ENCODE peak calls at places on chromosomes 3 and 15, in six cellular contexts. E, J, Y, F, U and W are unnamed samples.
A peak's percentile ranks its signal among the peaks of the same experiment; 100 is the strongest.

GRCh38 chr3:100169186-100169585 is 54.9 kb upstream of the FILIP1L start:
- DNase-seq in E (no peak), J (no peak), Y (no peak), F (peak; percentile 35), U (no peak), W (no peak)

GRCh38 chr15:99467861-99468460 is 97.8 kb upstream of the MEF2A start:
- DNase-seq in E (no peak), J (peak; percentile 31), Y (no peak), F (no peak), U (no peak), W (no peak)

GRCh38 chr3:179450321-179450720 is 949 bp downstream of the GNB4 start:
- DNase-seq in E (no peak), J (peak; percentile 19), Y (no peak), F (peak; percentile 59), U (no peak), W (no peak)

GRCh38 chr3:22366781-22367180 is 615.8 kb upstream of the ZNF385D start:
- DNase-seq in E (no peak), J (no peak), Y (no peak), F (no peak), U (no peak), W (no peak)

GRCh38 chr15:101269479-101270223 is 7.6 kb downstream of the SELENOS start:
- DNase-seq in E (peak; percentile 47), J (no peak), Y (peak; percentile 58), F (no peak), U (no peak), W (no peak)

GRCh38 chr3:72597756-72598195 is 250.5 kb downstream of the SHQ1 start:
- DNase-seq in E (no peak), J (peak; percentile 13), Y (no peak), F (peak; percentile 6), U (no peak), W (no peak)

GRCh38 chr15:91235376-91235775 is 135.3 kb downstream of the SV2B start:
- DNase-seq in E (no peak), J (no peak), Y (no peak), F (no peak), U (no peak), W (no peak)

GRCh38 chr15:47194718-47195117 is 522.6 kb upstream of the SEMA6D start:
- DNase-seq in E (peak; percentile 71), J (peak; percentile 66), Y (no peak), F (peak; percentile 59), U (no peak), W (no peak)

GRCh38 chr3:178352300-178353021 is 183.8 kb upstream of the KCNMB2 start:
- DNase-seq in E (peak; percentile 89), J (peak; percentile 86), Y (no peak), F (peak; percentile 82), U (peak; percentile 27), W (no peak)

GRCh38 chr3:39146611-39147373 is 6.6 kb downstream of the CSRNP1 start:
- DNase-seq in E (peak; percentile 99), J (peak; percentile 98), Y (peak; percentile 37), F (peak; percentile 99), U (no peak), W (no peak)

GRCh38 chr3:48897401-48898376 is 993 bp downstream of the SLC25A20 start:
- DNase-seq in E (no peak), J (no peak), Y (no peak), F (peak; percentile 61), U (no peak), W (no peak)

GRCh38 chr3:157588386-157589060 is 85.3 kb upstream of the VEPH1 start:
- DNase-seq in E (no peak), J (no peak), Y (no peak), F (no peak), U (no peak), W (no peak)

GRCh38 chr3:144053121-144053520 is 81.5 kb downstream of the DIPK2A start:
- DNase-seq in E (no peak), J (peak; percentile 75), Y (no peak), F (no peak), U (no peak), W (no peak)

GRCh38 chr15:88695046-88695445 is 56.2 kb downstream of the ISG20 start:
- DNase-seq in E (no peak), J (no peak), Y (no peak), F (no peak), U (no peak), W (no peak)

GRCh38 chr3:129064969-129065726 is 4.6 kb downstream of the GP9 start:
- DNase-seq in E (no peak), J (no peak), Y (no peak), F (no peak), U (no peak), W (no peak)

GRCh38 chr3:112375117-112375516 is 42.2 kb downstream of the CD200 start:
- DNase-seq in E (no peak), J (no peak), Y (no peak), F (no peak), U (no peak), W (no peak)

GRCh38 chr3:112372396-112372795 is 39.4 kb downstream of the CD200 start:
- DNase-seq in E (no peak), J (no peak), Y (no peak), F (no peak), U (no peak), W (no peak)

GRCh38 chr3:112373924-112374323 is 41.0 kb downstream of the CD200 start:
- DNase-seq in E (peak; percentile 61), J (no peak), Y (no peak), F (no peak), U (no peak), W (no peak)

GRCh38 chr3:112374334-112374734 is 41.4 kb downstream of the CD200 start:
- DNase-seq in E (no peak), J (no peak), Y (no peak), F (no peak), U (no peak), W (no peak)

GRCh38 chr3:112373476-112373875 is 40.5 kb downstream of the CD200 start:
- DNase-seq in E (no peak), J (no peak), Y (no peak), F (no peak), U (no peak), W (no peak)
- H4K91ac ChIP-seq in E (no peak overlapping the region), J (no peak overlapping the region), Y (no peak overlapping the region), F (no peak overlapping the region), U (no peak overlapping the region), W (no peak overlapping the region)

GRCh38 chr15:70825841-70826240 is 28.1 kb downstream of the LARP6 start:
- DNase-seq in E (no peak), J (no peak), Y (no peak), F (no peak), U (no peak), W (no peak)

GRCh38 chr15:70829366-70830166 is 24.4 kb downstream of the LARP6 start:
- DNase-seq in E (no peak), J (peak; percentile 22), Y (no peak), F (no peak), U (no peak), W (no peak)

GRCh38 chr15:70830615-70831014 is 23.3 kb downstream of the LARP6 start:
- DNase-seq in E (no peak), J (no peak), Y (no peak), F (no peak), U (no peak), W (no peak)

GRCh38 chr15:70826634-70827033 is 27.3 kb downstream of the LARP6 start:
- DNase-seq in E (peak; percentile 24), J (peak; percentile 74), Y (no peak), F (peak; percentile 58), U (no peak), W (no peak)

GRCh38 chr15:70827721-70828120 is 26.2 kb downstream of the LARP6 start:
- DNase-seq in E (no peak), J (no peak), Y (no peak), F (no peak), U (no peak), W (no peak)
- H4K91ac ChIP-seq in E (no peak overlapping the region), J (peak overlapping the region; percentile 53), Y (no peak overlapping the region), F (no peak overlapping the region), U (no peak overlapping the region), W (no peak overlapping the region)

GRCh38 chr3:131560795-131561194 is 58.0 kb upstream of the MRPL3 start:
- DNase-seq in E (no peak), J (no peak), Y (no peak), F (no peak), U (no peak), W (no peak)
- H4K91ac ChIP-seq in E (no peak overlapping the region), J (no peak overlapping the region), Y (no peak overlapping the region), F (no peak overlapping the region), U (no peak overlapping the region), W (no peak overlapping the region)

DNA sequence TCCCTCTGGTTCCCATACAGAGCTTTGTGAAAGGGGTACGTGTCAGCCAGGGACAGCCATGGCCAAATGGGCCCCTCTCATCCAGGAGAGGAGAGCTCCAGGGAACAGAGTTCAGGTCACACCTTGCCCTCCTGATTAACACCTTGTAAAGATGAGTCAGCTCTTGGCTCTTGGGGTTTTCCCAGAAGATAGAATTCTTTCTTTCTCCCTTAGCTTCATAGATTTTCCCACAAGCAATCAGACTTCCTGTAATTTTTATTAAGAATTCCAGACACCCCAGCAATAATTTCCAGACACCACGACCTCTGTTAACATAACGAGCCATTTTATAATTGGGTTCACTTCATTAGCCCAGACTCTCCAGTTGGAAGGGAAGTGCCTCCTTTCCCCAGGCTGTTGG is 86.4 kb downstream of the LRTM1 start:
- DNase-seq in E (no peak), J (no peak), Y (no peak), F (no peak), U (no peak), W (no peak)
- H4K91ac ChIP-seq in E (no peak overlapping the region), J (no peak overlapping the region), Y (no peak overlapping the region), F (no peak overlapping the region), U (no peak overlapping the region), W (no peak overlapping the region)

GRCh38 chr15:79953951-79954444 is 17.0 kb downstream of the BCL2A1 start:
- DNase-seq in E (no peak), J (peak; percentile 87), Y (no peak), F (no peak), U (no peak), W (no peak)
- H4K91ac ChIP-seq in E (no peak overlapping the region), J (no peak overlapping the region), Y (no peak overlapping the region), F (no peak overlapping the region), U (no peak overlapping the region), W (no peak overlapping the region)

GRCh38 chr15:25670025-25670554 is 193.0 kb downstream of the ATP10A start:
- DNase-seq in E (peak; percentile 57), J (peak; percentile 76), Y (peak; percentile 86), F (peak; percentile 10), U (peak; percentile 62), W (peak; percentile 61)
- H4K91ac ChIP-seq in E (peak overlapping the region; percentile 50), J (no peak overlapping the region), Y (no peak overlapping the region), F (no peak overlapping the region), U (no peak overlapping the region), W (peak overlapping the region; percentile 77)